ENCODE peak calls at places on chromosomes 4 and X, in eight cellular contexts. T, O, K, P, G, B, V and U are unnamed samples.

GRCh38 chr4:74415602-74416300 is 29.2 kb upstream of the AREG start:
- DNase-seq in T (no peak), O (no peak), K (no peak), P (no peak), G (no peak), B (no peak), V (no peak), U (no peak)

GRCh38 chr4:182147391-182147790 is 95.8 kb upstream of the TENM3 start:
- DNase-seq in T (no peak), O (no peak), K (no peak), P (no peak), G (no peak), B (no peak), V (no peak), U (no peak)

GRCh38 chr4:43048570-43048969 is 156.1 kb downstream of the GRXCR1 start:
- DNase-seq in T (no peak), O (no peak), K (no peak), P (no peak), G (no peak), B (no peak), V (no peak), U (no peak)

GRCh38 chr4:139607302-139608060 is 51.5 kb upstream of the SETD7 start:
- DNase-seq in T (no peak), O (no peak), K (no peak), P (no peak), G (no peak), B (no peak), V (no peak), U (no peak)

GRCh38 chrX:50211510-50211909 is 6.9 kb downstream of the CCNB3 start:
- DNase-seq in T (peak), O (no peak), K (no peak), P (no peak), G (peak), B (no peak), V (no peak), U (peak)

GRCh38 chrX:40996886-40997530 is 88.2 kb upstream of the USP9X start:
- DNase-seq in T (peak), O (peak), K (no peak), P (no peak), G (no peak), B (no peak), V (no peak), U (no peak)

GRCh38 chrX:65697915-65698796 is 30.7 kb downstream of the MSN start:
- DNase-seq in T (peak), O (peak), K (no peak), P (peak), G (peak), B (peak), V (no peak), U (no peak)

GRCh38 chr4:156619154-156619934 is 352.3 kb downstream of the PDGFC start:
- DNase-seq in T (no peak), O (no peak), K (no peak), P (no peak), G (no peak), B (no peak), V (no peak), U (no peak)

GRCh38 chr4:168928346-168928745 is 81.7 kb downstream of the CBR4 start:
- DNase-seq in T (no peak), O (no peak), K (no peak), P (no peak), G (no peak), B (no peak), V (no peak), U (no peak)

GRCh38 chrX:45888518-45888917 is 656.7 kb downstream of the ZNF674 start:
- DNase-seq in T (no peak), O (no peak), K (peak), P (no peak), G (no peak), B (no peak), V (no peak), U (no peak)

GRCh38 chr4:25449270-25449669 is 72.2 kb downstream of the ANAPC4 start:
- DNase-seq in T (peak), O (no peak), K (no peak), P (no peak), G (no peak), B (no peak), V (no peak), U (peak)

GRCh38 chr4:112589207-112589606 is 47.5 kb downstream of the ZGRF1 start:
- DNase-seq in T (peak), O (no peak), K (no peak), P (no peak), G (no peak), B (no peak), V (no peak), U (no peak)